ENCODE peak calls at places on chromosomes 5 and 9, in five cellular contexts. One of them, this sample, is unnamed.

GRCh38 chr5:56358703-56359428 is 125.7 kb upstream of the ANKRD55 start:
- DNase-seq in iPS DF 19.7: no peak
- DNase-seq in effector memory CD4-positive, alpha-beta T cell: no peak
- DNase-seq in HT-29: peak
- DNase-seq in thyroid gland: peak
- DNase-seq in this sample: peak

GRCh38 chr9:93301911-93302525 is 118.1 kb downstream of the WNK2 start:
- DNase-seq in iPS DF 19.7: no peak
- DNase-seq in effector memory CD4-positive, alpha-beta T cell: no peak
- DNase-seq in HT-29: no peak
- DNase-seq in thyroid gland: no peak
- DNase-seq in this sample: no peak

GRCh38 chr5:175520321-175520720 is 42.0 kb downstream of the SFXN1 start:
- DNase-seq in iPS DF 19.7: no peak
- DNase-seq in effector memory CD4-positive, alpha-beta T cell: no peak
- DNase-seq in HT-29: no peak
- DNase-seq in thyroid gland: no peak
- DNase-seq in this sample: no peak

GRCh38 chr9:20552874-20553624 is 69.2 kb downstream of the MLLT3 start:
- DNase-seq in iPS DF 19.7: no peak
- DNase-seq in effector memory CD4-positive, alpha-beta T cell: no peak
- DNase-seq in HT-29: peak
- DNase-seq in thyroid gland: no peak
- DNase-seq in this sample: peak

GRCh38 chr9:82354260-82354659 is 365.7 kb downstream of the SPATA31D1 start:
- DNase-seq in iPS DF 19.7: no peak
- DNase-seq in effector memory CD4-positive, alpha-beta T cell: no peak
- DNase-seq in HT-29: no peak
- DNase-seq in thyroid gland: no peak
- DNase-seq in this sample: no peak

GRCh38 chr5:13478831-13479465 is 465.5 kb downstream of the DNAH5 start:
- DNase-seq in iPS DF 19.7: peak
- DNase-seq in effector memory CD4-positive, alpha-beta T cell: no peak
- DNase-seq in HT-29: peak
- DNase-seq in thyroid gland: no peak
- DNase-seq in this sample: peak

GRCh38 chr5:133117166-133117929 is 65.5 kb downstream of the HSPA4 start:
- DNase-seq in iPS DF 19.7: no peak
- DNase-seq in effector memory CD4-positive, alpha-beta T cell: no peak
- DNase-seq in HT-29: no peak
- DNase-seq in thyroid gland: no peak
- DNase-seq in this sample: no peak

GRCh38 chr9:710951-711745 is 130.3 kb upstream of the DMRT1 start:
- DNase-seq in iPS DF 19.7: no peak
- DNase-seq in effector memory CD4-positive, alpha-beta T cell: no peak
- DNase-seq in HT-29: no peak
- DNase-seq in thyroid gland: no peak
- DNase-seq in this sample: no peak

GRCh38 chr5:42715791-42716190 is 40.8 kb upstream of the CCDC152 start:
- DNase-seq in iPS DF 19.7: no peak
- DNase-seq in effector memory CD4-positive, alpha-beta T cell: no peak
- DNase-seq in HT-29: no peak
- DNase-seq in thyroid gland: no peak
- DNase-seq in this sample: no peak

GRCh38 chr5:90015584-90016018 is 394.0 kb downstream of the CETN3 start:
- DNase-seq in iPS DF 19.7: no peak
- DNase-seq in effector memory CD4-positive, alpha-beta T cell: no peak
- DNase-seq in HT-29: no peak
- DNase-seq in thyroid gland: no peak
- DNase-seq in this sample: no peak

GRCh38 chr9:97983524-97984187 is 515 bp downstream of the ANP32B start:
- DNase-seq in iPS DF 19.7: no peak
- DNase-seq in effector memory CD4-positive, alpha-beta T cell: peak
- DNase-seq in HT-29: peak
- DNase-seq in thyroid gland: peak
- DNase-seq in this sample: no peak

GRCh38 chr9:95237336-95237735 is 80.2 kb downstream of the FANCC start:
- DNase-seq in iPS DF 19.7: no peak
- DNase-seq in effector memory CD4-positive, alpha-beta T cell: no peak
- DNase-seq in HT-29: no peak
- DNase-seq in thyroid gland: no peak
- DNase-seq in this sample: no peak

GRCh38 chr9:2015581-2016410 is 649 bp downstream of the SMARCA2 start:
- DNase-seq in iPS DF 19.7: no peak
- DNase-seq in effector memory CD4-positive, alpha-beta T cell: peak
- DNase-seq in HT-29: peak
- DNase-seq in thyroid gland: peak
- DNase-seq in this sample: peak

GRCh38 chr9:134243778-134244467 is 79.6 kb upstream of the RNU6ATAC start:
- DNase-seq in iPS DF 19.7: no peak
- DNase-seq in effector memory CD4-positive, alpha-beta T cell: no peak
- DNase-seq in HT-29: no peak
- DNase-seq in thyroid gland: no peak
- DNase-seq in this sample: no peak

GRCh38 chr5:36521838-36522745 is 84.3 kb upstream of the SLC1A3 start:
- DNase-seq in iPS DF 19.7: no peak
- DNase-seq in effector memory CD4-positive, alpha-beta T cell: no peak
- DNase-seq in HT-29: no peak
- DNase-seq in thyroid gland: peak
- DNase-seq in this sample: no peak

GRCh38 chr9:26054600-26055516 is 376.6 kb upstream of the TUSC1 start:
- DNase-seq in iPS DF 19.7: no peak
- DNase-seq in effector memory CD4-positive, alpha-beta T cell: no peak
- DNase-seq in HT-29: no peak
- DNase-seq in thyroid gland: no peak
- DNase-seq in this sample: no peak

This sample was measured in HepG2.